ENCODE peak calls at places on chromosomes 13 and 19, in five cellular contexts. One of them, this sample, is unnamed.
A peak's percentile ranks its signal among the peaks of the same experiment; 100 is the strongest.

GRCh38 chr19:54297759-54298305 is 15.1 kb downstream of the LILRA5 start:
- DNase-seq in breast epithelium: peak; percentile 25
- DNase-seq in stomach: no peak
- DNase-seq in upper lobe of left lung: no peak
- DNase-seq in endothelial cell of umbilical vein: no peak
- DNase-seq in this sample: no peak

GRCh38 chr13:112241288-112241687 is 134.9 kb upstream of the SPACA7 start:
- DNase-seq in endothelial cell of umbilical vein: no peak
- DNase-seq in stomach: no peak
- DNase-seq in breast epithelium: no peak
- DNase-seq in upper lobe of left lung: no peak
- DNase-seq in this sample: no peak

GRCh38 chr19:850979-851335 is 1.1 kb upstream of the ELANE start:
- DNase-seq in upper lobe of left lung: no peak
- DNase-seq in breast epithelium: no peak
- DNase-seq in endothelial cell of umbilical vein: no peak
- DNase-seq in stomach: no peak
- DNase-seq in this sample: no peak

GRCh38 chr19:40585677-40586422 is 9.2 kb downstream of the SHKBP1 start:
- DNase-seq in stomach: no peak
- DNase-seq in upper lobe of left lung: no peak
- DNase-seq in breast epithelium: no peak
- DNase-seq in endothelial cell of umbilical vein: peak; percentile 64
- DNase-seq in this sample: no peak

GRCh38 chr13:102197193-102197592 is 204.7 kb downstream of the FGF14 start:
- DNase-seq in upper lobe of left lung: no peak
- DNase-seq in endothelial cell of umbilical vein: no peak
- DNase-seq in stomach: no peak
- DNase-seq in breast epithelium: no peak
- DNase-seq in this sample: no peak

GRCh38 chr13:48038763-48039162 is 1.2 kb downstream of the NUDT15 start:
- DNase-seq in upper lobe of left lung: no peak
- DNase-seq in endothelial cell of umbilical vein: no peak
- DNase-seq in breast epithelium: no peak
- DNase-seq in stomach: no peak
- DNase-seq in this sample: peak; percentile 3

GRCh38 chr19:34484328-34484727 is 2.8 kb downstream of the WTIP start:
- DNase-seq in breast epithelium: no peak
- DNase-seq in endothelial cell of umbilical vein: no peak
- DNase-seq in upper lobe of left lung: no peak
- DNase-seq in stomach: no peak
- DNase-seq in this sample: no peak

GRCh38 chr13:100138859-100139491 is 50.1 kb downstream of the PCCA start:
- DNase-seq in stomach: no peak
- DNase-seq in endothelial cell of umbilical vein: peak; percentile 35
- DNase-seq in upper lobe of left lung: no peak
- DNase-seq in breast epithelium: no peak
- DNase-seq in this sample: no peak

GRCh38 chr13:44422755-44423643 is 49.4 kb downstream of the SERP2 start:
- DNase-seq in stomach: no peak
- DNase-seq in breast epithelium: no peak
- DNase-seq in endothelial cell of umbilical vein: no peak
- DNase-seq in upper lobe of left lung: peak; percentile 30
- DNase-seq in this sample: no peak

GRCh38 chr19:12000152-12000981 is 35.1 kb downstream of the ZNF433 start:
- DNase-seq in breast epithelium: no peak
- DNase-seq in upper lobe of left lung: no peak
- DNase-seq in endothelial cell of umbilical vein: no peak
- DNase-seq in stomach: no peak
- DNase-seq in this sample: no peak

GRCh38 chr13:113129921-113130750 is 7.5 kb downstream of the F10 start:
- DNase-seq in stomach: peak; percentile 21
- DNase-seq in endothelial cell of umbilical vein: peak; percentile 21
- DNase-seq in upper lobe of left lung: peak; percentile 85
- DNase-seq in breast epithelium: peak; percentile 46
- DNase-seq in this sample: no peak

GRCh38 chr19:51448011-51448744 is 10.1 kb downstream of the SIGLEC8 start:
- DNase-seq in breast epithelium: no peak
- DNase-seq in endothelial cell of umbilical vein: no peak
- DNase-seq in upper lobe of left lung: no peak
- DNase-seq in stomach: no peak
- DNase-seq in this sample: no peak

GRCh38 chr19:42129399-42130253 is 2.6 kb downstream of the POU2F2 start:
- DNase-seq in breast epithelium: no peak
- DNase-seq in stomach: peak; percentile 29
- DNase-seq in endothelial cell of umbilical vein: no peak
- DNase-seq in upper lobe of left lung: peak; percentile 59
- DNase-seq in this sample: peak; percentile 84

DNA sequence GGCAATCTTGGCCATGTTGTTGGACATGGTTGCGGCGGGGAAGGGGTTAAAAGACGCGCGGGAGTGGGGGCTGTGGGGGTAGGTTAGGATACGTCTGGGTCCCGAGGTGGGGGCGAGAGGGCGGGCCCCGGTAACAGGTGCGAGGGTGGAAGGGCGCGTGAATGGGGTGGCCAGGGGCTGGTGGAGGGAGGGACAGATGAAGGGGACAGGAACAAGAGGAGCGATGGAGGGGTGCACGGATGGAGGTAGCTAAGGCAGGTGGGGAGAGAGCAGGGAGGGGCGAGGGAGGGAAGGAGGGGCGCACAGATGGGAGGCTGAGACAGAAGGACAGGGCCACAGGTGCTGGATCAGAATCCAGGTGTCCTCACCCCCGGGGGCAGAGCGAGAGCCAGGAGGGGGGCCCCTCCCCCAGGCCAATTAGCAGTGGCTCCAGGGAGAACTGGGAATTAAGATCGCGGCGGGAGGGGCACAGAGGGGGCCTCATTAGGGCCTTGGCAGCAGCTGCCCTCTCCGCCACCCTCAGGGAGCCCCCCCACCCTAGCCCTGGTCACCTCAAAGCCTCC is 1.3 kb downstream of the GNG8 start:
- DNase-seq in endothelial cell of umbilical vein: no peak
- DNase-seq in upper lobe of left lung: peak; percentile 74
- DNase-seq in breast epithelium: no peak
- DNase-seq in stomach: no peak
- DNase-seq in this sample: no peak
- H3K4me1 ChIP-seq in endothelial cell of umbilical vein: peaks cover 8% of the 10 kb centered on the region
- H3K4me1 ChIP-seq in upper lobe of left lung: peaks cover 38% of the 10 kb centered on the region
- H3K4me1 ChIP-seq in breast epithelium: peaks cover 4% of the 10 kb centered on the region
- H3K4me1 ChIP-seq in stomach: peaks cover 56% of the 10 kb centered on the region
- H3K4me1 ChIP-seq in this sample: peaks cover 53% of the 10 kb centered on the region

DNA sequence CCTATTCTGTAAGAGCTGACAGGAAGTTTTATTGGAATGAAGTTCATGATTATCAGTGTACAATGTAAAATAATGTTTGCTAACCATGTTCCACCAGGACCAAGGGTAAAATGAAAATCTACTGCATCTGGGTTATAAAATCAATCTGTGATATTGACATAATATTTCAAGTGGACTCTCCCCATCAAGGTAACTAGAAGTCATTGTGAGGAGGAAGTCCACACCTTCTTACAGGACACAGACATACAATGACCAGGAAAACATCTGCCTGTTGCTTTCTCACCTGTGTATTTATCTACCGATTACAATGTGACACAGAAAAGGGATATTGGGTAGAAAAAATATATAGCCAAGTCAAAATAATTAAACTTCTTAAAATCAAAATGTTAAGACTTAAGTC is 140.7 kb upstream of the RFC3 start:
- DNase-seq in stomach: no peak
- DNase-seq in upper lobe of left lung: no peak
- DNase-seq in endothelial cell of umbilical vein: no peak
- DNase-seq in breast epithelium: no peak
- DNase-seq in this sample: no peak
- TF ChIP-seq POLR2AphosphoS5 in stomach: no peak
- TF ChIP-seq POLR2AphosphoS5 in upper lobe of left lung: no peak
- TF ChIP-seq POLR2AphosphoS5 in endothelial cell of umbilical vein: no peak
- TF ChIP-seq POLR2AphosphoS5 in breast epithelium: no peak
- TF ChIP-seq POLR2AphosphoS5 in this sample: no peak

DNA sequence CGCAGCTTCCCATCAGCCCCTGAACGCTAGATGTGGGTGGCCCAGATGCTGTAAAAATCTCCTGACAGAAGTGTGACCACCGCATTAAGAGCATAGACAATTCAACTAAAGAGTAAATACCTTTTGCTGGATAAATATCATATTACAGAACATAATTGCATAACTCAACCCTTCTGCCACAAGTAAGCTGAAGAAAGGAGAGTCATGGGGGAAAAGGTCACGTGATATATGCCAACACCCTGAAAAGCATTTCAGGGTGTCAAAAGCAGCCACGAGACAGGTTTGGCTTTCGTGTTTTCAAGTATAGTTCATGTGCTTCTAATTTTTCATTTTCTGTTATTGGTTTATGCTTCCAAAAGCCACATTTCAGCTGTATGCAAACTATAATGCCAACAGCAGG is 71.3 kb downstream of the LHFPL6 start:
- DNase-seq in breast epithelium: no peak
- DNase-seq in upper lobe of left lung: no peak
- DNase-seq in endothelial cell of umbilical vein: no peak
- DNase-seq in stomach: no peak
- DNase-seq in this sample: no peak
- H3K4me1 ChIP-seq in breast epithelium: no peaks in the 10 kb centered on the region
- H3K4me1 ChIP-seq in upper lobe of left lung: no peaks in the 10 kb centered on the region
- H3K4me1 ChIP-seq in endothelial cell of umbilical vein: peaks cover 15% of the 10 kb centered on the region
- H3K4me1 ChIP-seq in stomach: peaks cover 31% of the 10 kb centered on the region
- H3K4me1 ChIP-seq in this sample: peaks cover 36% of the 10 kb centered on the region

DNA sequence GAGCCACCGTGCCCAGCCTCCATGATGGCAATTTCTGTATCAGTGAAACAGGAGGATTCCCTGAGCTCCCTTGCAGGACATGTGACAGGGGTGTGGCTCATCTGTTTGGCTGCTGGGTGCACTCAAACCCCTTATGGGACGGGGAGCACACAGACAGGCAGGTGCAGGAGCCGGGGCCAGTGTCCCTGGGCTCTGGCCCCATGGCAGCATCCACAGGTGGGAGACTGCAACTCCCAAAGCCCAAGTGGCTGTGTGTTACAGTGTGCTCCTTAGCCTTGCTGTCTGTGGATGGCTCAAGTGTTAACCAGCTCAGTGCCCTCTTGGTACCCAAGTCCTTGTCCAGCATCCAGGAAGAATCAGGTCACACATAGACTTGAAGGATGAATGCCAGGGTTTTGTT is 14.6 kb downstream of the MBD3L1 start:
- DNase-seq in breast epithelium: no peak
- DNase-seq in endothelial cell of umbilical vein: no peak
- DNase-seq in upper lobe of left lung: no peak
- DNase-seq in stomach: no peak
- DNase-seq in this sample: no peak
- TF ChIP-seq POLR2AphosphoS5 in breast epithelium: no peak
- TF ChIP-seq POLR2AphosphoS5 in endothelial cell of umbilical vein: no peak
- TF ChIP-seq POLR2AphosphoS5 in upper lobe of left lung: no peak
- TF ChIP-seq POLR2AphosphoS5 in stomach: no peak
- TF ChIP-seq POLR2AphosphoS5 in this sample: no peak

This sample was measured in SK-N-SH.